ENCODE peak calls at places on chromosomes 13 and 19, in five cellular contexts. R is IMR-90, E is Peyer's patch, M is spleen, U is BE2C. X is an unnamed sample.

GRCh38 chr19:17406887-17407196 is 1.4 kb upstream of the BST2 start:
- DNase-seq in R (no peak), E (no peak), M (no peak), U (no peak), X (no peak)

GRCh38 chr19:7715671-7716070 is 13.7 kb upstream of the FCER2 start:
- DNase-seq in R (no peak), E (no peak), M (no peak), U (no peak), X (no peak)

GRCh38 chr19:49342291-49342721 is 7.1 kb downstream of the CD37 start:
- DNase-seq in R (no peak), E (peak), M (peak), U (no peak), X (no peak)

GRCh38 chr13:90979059-90979458 is 368.4 kb upstream of the MIR17HG start:
- DNase-seq in R (no peak), E (no peak), M (no peak), U (no peak), X (no peak)

GRCh38 chr13:36681894-36682624 is 8.2 kb downstream of the SERTM1 start:
- DNase-seq in R (no peak), E (no peak), M (no peak), U (no peak), X (no peak)

GRCh38 chr19:40302224-40303011 is 17.3 kb upstream of the AKT2 start:
- DNase-seq in R (no peak), E (no peak), M (peak), U (no peak), X (no peak)

GRCh38 chr13:106491928-106492327 is 43.5 kb downstream of the EFNB2 start:
- DNase-seq in R (no peak), E (no peak), M (no peak), U (no peak), X (no peak)

GRCh38 chr19:53102186-53102585 is 1.0 kb downstream of the ZNF160 start:
- DNase-seq in R (no peak), E (no peak), M (no peak), U (peak), X (no peak)

GRCh38 chr19:46015080-46015960 is 7.5 kb downstream of the PGLYRP1 start:
- DNase-seq in R (no peak), E (peak), M (peak), U (peak), X (peak)

GRCh38 chr19:46416077-46416709 is 2.8 kb upstream of the CCDC8 start:
- DNase-seq in R (peak), E (peak), M (peak), U (peak), X (peak)

GRCh38 chr13:34156841-34157365 is 339.0 kb downstream of the RFC3 start:
- DNase-seq in R (peak), E (peak), M (peak), U (peak), X (peak)

GRCh38 chr19:16319466-16319865 is 5.2 kb upstream of the KLF2 start:
- DNase-seq in R (peak), E (peak), M (no peak), U (no peak), X (no peak)

GRCh38 chr13:37118002-37118401 is 12.5 kb upstream of the CSNK1A1L start:
- DNase-seq in R (no peak), E (no peak), M (no peak), U (no peak), X (no peak)

GRCh38 chr19:14347999-14348889 is 33.0 kb upstream of the ADGRE5 start:
- DNase-seq in R (no peak), E (peak), M (peak), U (peak), X (peak)

GRCh38 chr13:86933676-86934075 is 737.5 kb upstream of the SLITRK5 start:
- DNase-seq in R (no peak), E (no peak), M (no peak), U (no peak), X (no peak)

GRCh38 chr19:4361152-4362037 is 18.0 kb downstream of the MPND start:
- DNase-seq in R (peak), E (no peak), M (peak), U (no peak), X (no peak)

GRCh38 chr13:43391021-43391420 is 367.6 kb downstream of the DNAJC15 start:
- DNase-seq in R (no peak), E (no peak), M (no peak), U (no peak), X (no peak)

GRCh38 chr13:41767801-41768200 is 193.1 kb downstream of the VWA8 start:
- DNase-seq in R (peak), E (no peak), M (no peak), U (no peak), X (peak)

GRCh38 chr19:50427997-50428425 is 4.7 kb upstream of the MYBPC2 start:
- DNase-seq in R (peak), E (peak), M (peak), U (no peak), X (peak)

GRCh38 chr13:93080587-93080986 is 146.0 kb upstream of the GPC6 start:
- DNase-seq in R (peak), E (no peak), M (no peak), U (peak), X (no peak)

GRCh38 chr13:34179481-34179880 is 361.5 kb downstream of the RFC3 start:
- DNase-seq in R (peak), E (no peak), M (no peak), U (no peak), X (peak)

GRCh38 chr13:111095031-111095840 is 19.9 kb upstream of the ARHGEF7 start:
- DNase-seq in R (no peak), E (no peak), M (no peak), U (no peak), X (no peak)

GRCh38 chr13:79522583-79522982 is 41.6 kb downstream of the NDFIP2 start:
- DNase-seq in R (peak), E (no peak), M (no peak), U (no peak), X (peak)

GRCh38 chr13:19981685-19982238 is 23.2 kb downstream of the ZMYM2 start:
- DNase-seq in R (no peak), E (no peak), M (no peak), U (no peak), X (peak)

GRCh38 chr13:100051070-100051469 is 37.8 kb upstream of the PCCA start:
- DNase-seq in R (no peak), E (no peak), M (no peak), U (no peak), X (no peak)

GRCh38 chr19:35797663-35798062 is 15.0 kb downstream of the PRODH2 start:
- DNase-seq in R (no peak), E (no peak), M (no peak), U (no peak), X (no peak)

GRCh38 chr13:36038785-36039415 is 92.3 kb downstream of the DCLK1 start:
- DNase-seq in R (no peak), E (no peak), M (no peak), U (no peak), X (peak)

GRCh38 chr13:30355405-30355741 is 48.0 kb upstream of the KATNAL1 start:
- DNase-seq in R (no peak), E (peak), M (peak), U (peak), X (no peak)

X was measured in EH.